ENCODE peak calls at places on chromosomes 5 and 9, in six cellular contexts. D is transverse colon, B is sigmoid colon, E is HepG2, G is stomach, C is GM23338. H is an unnamed sample.

GRCh38 chr5:65391591-65391990 is 90.1 kb downstream of the ADAMTS6 start:
- DNase-seq in D (no peak), B (no peak), E (no peak), G (no peak), C (no peak), H (no peak)

GRCh38 chr5:672329-673139 is 20.6 kb downstream of the TPPP start:
- DNase-seq in D (peak), B (peak), E (peak), G (peak), C (peak), H (peak)

GRCh38 chr9:14063799-14064198 is 250.1 kb downstream of the NFIB start:
- DNase-seq in D (no peak), B (no peak), E (no peak), G (no peak), C (no peak), H (no peak)

GRCh38 chr9:71767421-71768321 is 642 bp downstream of the CEMIP2 start:
- DNase-seq in D (peak), B (peak), E (no peak), G (peak), C (peak), H (peak)

GRCh38 chr5:76547242-76547890 is 75.8 kb downstream of the F2RL2 start:
- DNase-seq in D (no peak), B (no peak), E (no peak), G (no peak), C (no peak), H (no peak)

GRCh38 chr5:56358046-56358445 is 124.9 kb upstream of the ANKRD55 start:
- DNase-seq in D (no peak), B (no peak), E (peak), G (no peak), C (no peak), H (no peak)

GRCh38 chr5:15789661-15790060 is 289.7 kb downstream of the FBXL7 start:
- DNase-seq in D (no peak), B (no peak), E (no peak), G (no peak), C (no peak), H (no peak)

GRCh38 chr9:123265833-123266232 is 2.6 kb downstream of the STRBP start:
- DNase-seq in D (peak), B (no peak), E (no peak), G (no peak), C (peak), H (no peak)

GRCh38 chr5:135196483-135196882 is 162.5 kb upstream of the PITX1 start:
- DNase-seq in D (no peak), B (no peak), E (no peak), G (no peak), C (no peak), H (no peak)

GRCh38 chr9:124180557-124180956 is 77.2 kb upstream of the NEK6 start:
- DNase-seq in D (peak), B (peak), E (no peak), G (peak), C (no peak), H (peak)

GRCh38 chr5:1974081-1974480 is 91.4 kb upstream of the IRX4 start:
- DNase-seq in D (no peak), B (no peak), E (no peak), G (no peak), C (no peak), H (no peak)

GRCh38 chr5:1971944-1972343 is 89.2 kb upstream of the IRX4 start:
- DNase-seq in D (no peak), B (no peak), E (no peak), G (no peak), C (no peak), H (no peak)

GRCh38 chr5:1974501-1975405 is 92.0 kb upstream of the IRX4 start:
- DNase-seq in D (no peak), B (no peak), E (no peak), G (no peak), C (no peak), H (no peak)

GRCh38 chr5:1975406-1975715 is 92.6 kb upstream of the IRX4 start:
- DNase-seq in D (peak), B (no peak), E (no peak), G (no peak), C (no peak), H (no peak)

GRCh38 chr5:1973391-1974013 is 90.8 kb upstream of the IRX4 start:
- DNase-seq in D (no peak), B (no peak), E (no peak), G (no peak), C (no peak), H (no peak)
- TF ChIP-seq POLR2AphosphoS5 in D (no peak), B (no peak), E (no peak), G (no peak), C (no peak), H (no peak)

GRCh38 chr5:139637438-139638089 is 10.6 kb upstream of the CXXC5 start:
- DNase-seq in D (peak), B (peak), E (peak), G (peak), C (peak), H (peak)
- TF ChIP-seq CTCF in D (no peak), B (peak), E (peak), G (no peak), C (peak), H (peak)

GRCh38 chr5:37951946-37952721 is 112.3 kb upstream of the GDNF start:
- DNase-seq in D (no peak), B (no peak), E (no peak), G (no peak), C (peak), H (no peak)
- H3K4me3 ChIP-seq in D (no peak), B (no peak), E (no peak), G (no peak), C (no peak), H (no peak)

GRCh38 chr5:53095931-53096525 is 13.5 kb downstream of the MOCS2 start:
- DNase-seq in D (peak), B (peak), E (peak), G (peak), C (peak), H (peak)

GRCh38 chr5:53100606-53101005 is 9.0 kb downstream of the MOCS2 start:
- DNase-seq in D (no peak), B (no peak), E (no peak), G (no peak), C (no peak), H (no peak)

GRCh38 chr5:53095222-53095621 is 14.3 kb downstream of the MOCS2 start:
- DNase-seq in D (no peak), B (no peak), E (no peak), G (no peak), C (no peak), H (no peak)

DNA sequence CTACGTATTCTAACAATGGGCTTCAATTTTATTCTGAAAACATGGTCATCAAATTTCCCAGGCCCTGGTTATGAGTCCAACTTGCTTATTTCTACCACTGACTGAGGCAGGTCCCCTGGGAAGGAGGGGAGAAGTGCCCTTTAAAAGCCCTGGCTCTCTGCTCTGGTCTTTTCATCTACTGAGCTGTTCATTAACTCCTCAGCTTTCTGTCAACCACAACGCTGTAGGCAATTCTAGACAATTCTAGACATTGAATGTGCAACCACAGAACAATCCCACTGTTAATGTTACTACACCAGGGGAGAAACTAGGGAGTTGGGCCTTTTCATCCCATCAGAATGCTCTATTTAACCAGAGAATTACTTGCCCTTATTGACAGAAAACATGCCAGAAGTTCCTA is 10.0 kb downstream of the MOCS2 start:
- DNase-seq in D (no peak), B (no peak), E (peak), G (no peak), C (no peak), H (no peak)
- TF ChIP-seq POLR2AphosphoS5 in D (no peak), B (no peak), E (no peak), G (no peak), C (no peak), H (no peak)

GRCh38 chr9:93657331-93658111 is 81.1 kb downstream of the PHF2 start:
- DNase-seq in D (peak), B (peak), E (no peak), G (no peak), C (no peak), H (no peak)
- TF ChIP-seq CTCF in D (no peak), B (no peak), E (no peak), G (no peak), C (no peak), H (no peak)

GRCh38 chr9:112049834-112050516 is 125.1 kb downstream of the SUSD1 start:
- DNase-seq in D (no peak), B (no peak), E (no peak), G (no peak), C (no peak), H (no peak)

GRCh38 chr9:112051812-112052211 is 123.3 kb downstream of the SUSD1 start:
- DNase-seq in D (no peak), B (no peak), E (no peak), G (no peak), C (no peak), H (no peak)

GRCh38 chr9:112047538-112048066 is 127.5 kb downstream of the SUSD1 start:
- DNase-seq in D (no peak), B (no peak), E (no peak), G (no peak), C (no peak), H (no peak)

GRCh38 chr9:112050544-112051475 is 124.3 kb downstream of the SUSD1 start:
- DNase-seq in D (peak), B (peak), E (peak), G (peak), C (no peak), H (no peak)

GRCh38 chr9:112048924-112049785 is 125.9 kb downstream of the SUSD1 start:
- DNase-seq in D (peak), B (no peak), E (no peak), G (peak), C (no peak), H (no peak)
- H3K4me3 ChIP-seq in D (no peak), B (no peak), E (no peak), G (no peak), C (no peak), H (no peak)

GRCh38 chr5:132495672-132496630 is 5.4 kb upstream of the IRF1 start:
- DNase-seq in D (peak), B (peak), E (peak), G (peak), C (peak), H (peak)

GRCh38 chr5:132498686-132499271 is 8.2 kb upstream of the IRF1 start:
- DNase-seq in D (no peak), B (no peak), E (no peak), G (peak), C (no peak), H (no peak)

GRCh38 chr5:132498152-132498551 is 7.6 kb upstream of the IRF1 start:
- DNase-seq in D (no peak), B (peak), E (no peak), G (peak), C (no peak), H (no peak)

GRCh38 chr5:132496631-132497487 is 6.3 kb upstream of the IRF1 start:
- DNase-seq in D (peak), B (peak), E (peak), G (peak), C (peak), H (peak)

GRCh38 chr5:132497488-132497997 is 7.0 kb upstream of the IRF1 start:
- DNase-seq in D (peak), B (peak), E (no peak), G (peak), C (peak), H (no peak)
- TF ChIP-seq POLR2AphosphoS5 in D (peak), B (peak), E (no peak), G (peak), C (no peak), H (no peak)

GRCh38 chr5:164422400-164422799 is 917.0 kb downstream of the MAT2B start:
- DNase-seq in D (no peak), B (no peak), E (peak), G (no peak), C (peak), H (no peak)
- TF ChIP-seq CTCF in D (no peak), B (no peak), E (no peak), G (no peak), C (peak), H (no peak)

H was measured in upper lobe of left lung.